ENCODE peak calls at places on chromosome 9, in five cellular contexts. One of them, this sample, is unnamed.

GRCh38 chr9:122642226-122642625 is 15.2 kb downstream of the OR1B1 start:
- DNase-seq in AG09309: no peak
- DNase-seq in fibroblast of lung: peak
- DNase-seq in cardiac muscle cell: no peak
- DNase-seq in CD8-positive, alpha-beta T cell: no peak
- DNase-seq in this sample: no peak

GRCh38 chr9:134373953-134374300 is 47.7 kb downstream of the RXRA start:
- DNase-seq in AG09309: no peak
- DNase-seq in cardiac muscle cell: no peak
- DNase-seq in CD8-positive, alpha-beta T cell: no peak
- DNase-seq in fibroblast of lung: no peak
- DNase-seq in this sample: no peak

GRCh38 chr9:79263666-79264460 is 307.9 kb upstream of the TLE4 start:
- DNase-seq in CD8-positive, alpha-beta T cell: no peak
- DNase-seq in cardiac muscle cell: no peak
- DNase-seq in AG09309: no peak
- DNase-seq in fibroblast of lung: peak
- DNase-seq in this sample: no peak

GRCh38 chr9:135504262-135505229 is 4.1 kb downstream of the MRPS2 start:
- DNase-seq in AG09309: no peak
- DNase-seq in cardiac muscle cell: peak
- DNase-seq in CD8-positive, alpha-beta T cell: peak
- DNase-seq in fibroblast of lung: peak
- DNase-seq in this sample: no peak

GRCh38 chr9:33272061-33272460 is 7.2 kb downstream of the CHMP5 start:
- DNase-seq in CD8-positive, alpha-beta T cell: no peak
- DNase-seq in AG09309: peak
- DNase-seq in fibroblast of lung: peak
- DNase-seq in cardiac muscle cell: no peak
- DNase-seq in this sample: no peak

GRCh38 chr9:99820330-99821186 is 1.1 kb upstream of the NR4A3 start:
- DNase-seq in fibroblast of lung: peak
- DNase-seq in CD8-positive, alpha-beta T cell: no peak
- DNase-seq in AG09309: peak
- DNase-seq in cardiac muscle cell: peak
- DNase-seq in this sample: peak

GRCh38 chr9:85172001-85172978 is 502.8 kb downstream of the NTRK2 start:
- DNase-seq in AG09309: no peak
- DNase-seq in CD8-positive, alpha-beta T cell: no peak
- DNase-seq in fibroblast of lung: peak
- DNase-seq in cardiac muscle cell: no peak
- DNase-seq in this sample: no peak

GRCh38 chr9:4315582-4316215 is 15.8 kb upstream of the GLIS3 start:
- DNase-seq in AG09309: no peak
- DNase-seq in cardiac muscle cell: peak
- DNase-seq in CD8-positive, alpha-beta T cell: peak
- DNase-seq in fibroblast of lung: peak
- DNase-seq in this sample: no peak

GRCh38 chr9:137305060-137305787 is 3.2 kb upstream of the NRARP start:
- DNase-seq in fibroblast of lung: peak
- DNase-seq in AG09309: no peak
- DNase-seq in CD8-positive, alpha-beta T cell: peak
- DNase-seq in cardiac muscle cell: peak
- DNase-seq in this sample: no peak

GRCh38 chr9:121138973-121139372 is 62.7 kb downstream of the RAB14 start:
- DNase-seq in cardiac muscle cell: no peak
- DNase-seq in CD8-positive, alpha-beta T cell: no peak
- DNase-seq in AG09309: peak
- DNase-seq in fibroblast of lung: peak
- DNase-seq in this sample: no peak

GRCh38 chr9:134139081-134139480 is 3.2 kb downstream of the WDR5 start:
- DNase-seq in CD8-positive, alpha-beta T cell: no peak
- DNase-seq in AG09309: no peak
- DNase-seq in cardiac muscle cell: no peak
- DNase-seq in fibroblast of lung: peak
- DNase-seq in this sample: no peak

GRCh38 chr9:336039-336438 is 121.4 kb downstream of the DOCK8 start:
- DNase-seq in AG09309: no peak
- DNase-seq in cardiac muscle cell: no peak
- DNase-seq in CD8-positive, alpha-beta T cell: no peak
- DNase-seq in fibroblast of lung: no peak
- DNase-seq in this sample: no peak

GRCh38 chr9:130835441-130836298 is 616 bp downstream of the ABL1 start:
- DNase-seq in fibroblast of lung: peak
- DNase-seq in CD8-positive, alpha-beta T cell: peak
- DNase-seq in AG09309: no peak
- DNase-seq in cardiac muscle cell: peak
- DNase-seq in this sample: no peak

GRCh38 chr9:137136926-137137607 is 1.9 kb upstream of the GRIN1 start:
- DNase-seq in cardiac muscle cell: no peak
- DNase-seq in AG09309: no peak
- DNase-seq in fibroblast of lung: no peak
- DNase-seq in CD8-positive, alpha-beta T cell: no peak
- DNase-seq in this sample: no peak

GRCh38 chr9:3398232-3398648 is 127.6 kb downstream of the RFX3 start:
- DNase-seq in fibroblast of lung: no peak
- DNase-seq in CD8-positive, alpha-beta T cell: no peak
- DNase-seq in cardiac muscle cell: no peak
- DNase-seq in AG09309: no peak
- DNase-seq in this sample: no peak

GRCh38 chr9:137116027-137116507 is 1.5 kb upstream of the DPP7 start:
- DNase-seq in fibroblast of lung: no peak
- DNase-seq in cardiac muscle cell: no peak
- DNase-seq in CD8-positive, alpha-beta T cell: no peak
- DNase-seq in AG09309: no peak
- DNase-seq in this sample: no peak

GRCh38 chr9:106875548-106875947 is 12.6 kb downstream of the ZNF462 start:
- DNase-seq in CD8-positive, alpha-beta T cell: no peak
- DNase-seq in AG09309: no peak
- DNase-seq in cardiac muscle cell: no peak
- DNase-seq in fibroblast of lung: no peak
- DNase-seq in this sample: no peak

GRCh38 chr9:87812375-87813118 is 70.1 kb upstream of the SPATA31E1 start:
- DNase-seq in cardiac muscle cell: no peak
- DNase-seq in CD8-positive, alpha-beta T cell: no peak
- DNase-seq in AG09309: peak
- DNase-seq in fibroblast of lung: peak
- DNase-seq in this sample: peak

GRCh38 chr9:104557179-104557634 is 11.8 kb upstream of the OR13C8 start:
- DNase-seq in fibroblast of lung: no peak
- DNase-seq in AG09309: no peak
- DNase-seq in CD8-positive, alpha-beta T cell: no peak
- DNase-seq in cardiac muscle cell: no peak
- DNase-seq in this sample: no peak

GRCh38 chr9:105636331-105636730 is 25.9 kb upstream of the TAL2 start:
- DNase-seq in fibroblast of lung: no peak
- DNase-seq in CD8-positive, alpha-beta T cell: no peak
- DNase-seq in AG09309: no peak
- DNase-seq in cardiac muscle cell: no peak
- DNase-seq in this sample: no peak

GRCh38 chr9:98391406-98391805 is 136.0 kb upstream of the TBC1D2 start:
- DNase-seq in CD8-positive, alpha-beta T cell: no peak
- DNase-seq in cardiac muscle cell: no peak
- DNase-seq in AG09309: no peak
- DNase-seq in fibroblast of lung: no peak
- DNase-seq in this sample: no peak

GRCh38 chr9:33860200-33860871 is 43.4 kb downstream of the UBE2R2 start:
- DNase-seq in AG09309: no peak
- DNase-seq in CD8-positive, alpha-beta T cell: no peak
- DNase-seq in fibroblast of lung: peak
- DNase-seq in cardiac muscle cell: no peak
- DNase-seq in this sample: no peak

GRCh38 chr9:128340691-128341434 is 536 bp downstream of the SLC27A4 start:
- DNase-seq in fibroblast of lung: no peak
- DNase-seq in CD8-positive, alpha-beta T cell: no peak
- DNase-seq in AG09309: no peak
- DNase-seq in cardiac muscle cell: peak
- DNase-seq in this sample: no peak

GRCh38 chr9:136110082-136111061 is 8.3 kb downstream of the TMEM250 start:
- DNase-seq in CD8-positive, alpha-beta T cell: no peak
- DNase-seq in cardiac muscle cell: no peak
- DNase-seq in fibroblast of lung: peak
- DNase-seq in AG09309: no peak
- DNase-seq in this sample: no peak

GRCh38 chr9:69768716-69769115 is 8.9 kb upstream of the PTAR1 start:
- DNase-seq in cardiac muscle cell: no peak
- DNase-seq in AG09309: no peak
- DNase-seq in fibroblast of lung: peak
- DNase-seq in CD8-positive, alpha-beta T cell: no peak
- DNase-seq in this sample: no peak

GRCh38 chr9:96514108-96514824 is 64.3 kb downstream of the HABP4 start:
- DNase-seq in fibroblast of lung: peak
- DNase-seq in cardiac muscle cell: no peak
- DNase-seq in CD8-positive, alpha-beta T cell: no peak
- DNase-seq in AG09309: peak
- DNase-seq in this sample: peak
- H3K4me3 ChIP-seq in fibroblast of lung: no peak
- H3K4me3 ChIP-seq in cardiac muscle cell: no peak
- H3K4me3 ChIP-seq in CD8-positive, alpha-beta T cell: no peak
- H3K4me3 ChIP-seq in AG09309: no peak
- H3K4me3 ChIP-seq in this sample: no peak

DNA sequence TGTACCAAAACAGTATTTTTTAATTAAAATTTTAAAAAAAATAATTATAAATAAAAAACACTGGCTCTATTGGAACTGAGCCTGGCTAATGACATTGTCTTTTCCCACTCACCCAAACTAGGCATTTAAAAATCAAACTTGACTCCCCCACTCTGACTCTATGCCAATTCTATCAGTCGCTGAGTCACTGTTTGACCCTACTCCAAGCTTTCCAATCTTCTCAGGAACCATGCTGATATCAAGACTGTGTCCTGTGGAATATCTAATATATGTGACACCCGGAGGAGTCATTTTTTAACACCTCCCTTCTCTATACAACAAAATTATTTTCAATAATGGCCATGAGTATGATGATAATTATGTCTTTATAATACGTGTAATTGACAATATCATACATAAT is 171.6 kb upstream of the RASEF start:
- DNase-seq in fibroblast of lung: peak
- DNase-seq in CD8-positive, alpha-beta T cell: no peak
- DNase-seq in cardiac muscle cell: no peak
- DNase-seq in AG09309: no peak
- DNase-seq in this sample: no peak
- H3K4me3 ChIP-seq in fibroblast of lung: no peak
- H3K4me3 ChIP-seq in CD8-positive, alpha-beta T cell: no peak
- H3K4me3 ChIP-seq in cardiac muscle cell: no peak
- H3K4me3 ChIP-seq in AG09309: no peak
- H3K4me3 ChIP-seq in this sample: no peak

GRCh38 chr9:37004424-37004935 is 29.6 kb downstream of the PAX5 start:
- DNase-seq in CD8-positive, alpha-beta T cell: no peak
- DNase-seq in cardiac muscle cell: no peak
- DNase-seq in AG09309: no peak
- DNase-seq in fibroblast of lung: no peak
- DNase-seq in this sample: no peak
- H3K4me3 ChIP-seq in CD8-positive, alpha-beta T cell: no peak
- H3K4me3 ChIP-seq in cardiac muscle cell: no peak
- H3K4me3 ChIP-seq in AG09309: no peak
- H3K4me3 ChIP-seq in fibroblast of lung: no peak
- H3K4me3 ChIP-seq in this sample: no peak

GRCh38 chr9:12766357-12766756 is 8.5 kb upstream of the LURAP1L start:
- DNase-seq in AG09309: no peak
- DNase-seq in fibroblast of lung: no peak
- DNase-seq in cardiac muscle cell: no peak
- DNase-seq in CD8-positive, alpha-beta T cell: no peak
- DNase-seq in this sample: no peak
- H3K4me3 ChIP-seq in AG09309: no peak
- H3K4me3 ChIP-seq in fibroblast of lung: no peak
- H3K4me3 ChIP-seq in cardiac muscle cell: no peak
- H3K4me3 ChIP-seq in CD8-positive, alpha-beta T cell: no peak
- H3K4me3 ChIP-seq in this sample: no peak

GRCh38 chr9:114954986-114955623 is 24.7 kb upstream of the TNFSF8 start:
- DNase-seq in cardiac muscle cell: no peak
- DNase-seq in CD8-positive, alpha-beta T cell: no peak
- DNase-seq in fibroblast of lung: no peak
- DNase-seq in AG09309: no peak
- DNase-seq in this sample: no peak
- H3K4me3 ChIP-seq in cardiac muscle cell: no peak
- H3K4me3 ChIP-seq in CD8-positive, alpha-beta T cell: no peak
- H3K4me3 ChIP-seq in fibroblast of lung: no peak
- H3K4me3 ChIP-seq in AG09309: no peak
- H3K4me3 ChIP-seq in this sample: no peak

GRCh38 chr9:37187713-37188439 is 67.5 kb downstream of the ZCCHC7 start:
- DNase-seq in AG09309: no peak
- DNase-seq in cardiac muscle cell: no peak
- DNase-seq in CD8-positive, alpha-beta T cell: no peak
- DNase-seq in fibroblast of lung: peak
- DNase-seq in this sample: no peak
- H3K4me3 ChIP-seq in AG09309: no peak
- H3K4me3 ChIP-seq in cardiac muscle cell: no peak
- H3K4me3 ChIP-seq in CD8-positive, alpha-beta T cell: no peak
- H3K4me3 ChIP-seq in fibroblast of lung: no peak
- H3K4me3 ChIP-seq in this sample: no peak

GRCh38 chr9:129598089-129598596 is 22.8 kb downstream of the C9orf50 start:
- DNase-seq in cardiac muscle cell: no peak
- DNase-seq in CD8-positive, alpha-beta T cell: no peak
- DNase-seq in AG09309: no peak
- DNase-seq in fibroblast of lung: no peak
- DNase-seq in this sample: no peak
- H3K4me3 ChIP-seq in cardiac muscle cell: no peak
- H3K4me3 ChIP-seq in CD8-positive, alpha-beta T cell: peak
- H3K4me3 ChIP-seq in AG09309: no peak
- H3K4me3 ChIP-seq in fibroblast of lung: peak
- H3K4me3 ChIP-seq in this sample: peak

This sample was measured in skeletal muscle cell.